ENCODE peak calls at places on chromosome X, in seven cellular contexts. T, D, V, X, O, A and N are unnamed samples.

GRCh38 chrX:72051589-72051988 is 80.1 kb downstream of the RTL5 start:
- DNase-seq in T (no peak), D (no peak), V (no peak), X (no peak), O (no peak), A (no peak), N (no peak)

GRCh38 chrX:153727108-153727931 is 2.7 kb downstream of the ABCD1 start:
- DNase-seq in T (no peak), D (no peak), V (no peak), X (no peak), O (peak; percentile 43), A (no peak), N (peak; percentile 6)

GRCh38 chrX:64205441-64205734 is at the start of gene AMER1:
- DNase-seq in T (no peak), D (no peak), V (no peak), X (no peak), O (no peak), A (no peak), N (no peak)

GRCh38 chrX:112341598-112341997 is 259.0 kb upstream of the TRPC5 start:
- DNase-seq in T (no peak), D (no peak), V (no peak), X (no peak), O (no peak), A (no peak), N (no peak)

GRCh38 chrX:39855748-39856129 is 242.0 kb downstream of the BCOR start:
- DNase-seq in T (peak; percentile 19), D (peak; percentile 76), V (no peak), X (peak; percentile 77), O (no peak), A (no peak), N (peak; percentile 17)

GRCh38 chrX:111039606-111040005 is 56.4 kb upstream of the PAK3 start:
- DNase-seq in T (no peak), D (no peak), V (no peak), X (no peak), O (no peak), A (no peak), N (no peak)

GRCh38 chrX:2500681-2501151 is at the start of the genes DHRSX and ZBED1:
- DNase-seq in T (no peak), D (peak; percentile 83), V (peak; percentile 90), X (no peak), O (no peak), A (no peak), N (peak; percentile 44)

GRCh38 chrX:119655125-119655524 is 37.8 kb downstream of the SEPTIN6 start:
- DNase-seq in T (no peak), D (peak; percentile 54), V (peak; percentile 36), X (no peak), O (no peak), A (no peak), N (no peak)

GRCh38 chrX:84441143-84441542 is 61.1 kb downstream of the HDX start:
- DNase-seq in T (no peak), D (no peak), V (no peak), X (no peak), O (no peak), A (no peak), N (no peak)

GRCh38 chrX:63525491-63525890 is 174.4 kb upstream of the SPIN4 start:
- DNase-seq in T (no peak), D (no peak), V (no peak), X (no peak), O (no peak), A (no peak), N (no peak)

GRCh38 chrX:40077176-40077575 is 20.6 kb downstream of the BCOR start:
- DNase-seq in T (no peak), D (no peak), V (no peak), X (no peak), O (no peak), A (no peak), N (no peak)

GRCh38 chrX:16465081-16465876 is 184.7 kb upstream of the S100G start:
- DNase-seq in T (no peak), D (no peak), V (no peak), X (no peak), O (no peak), A (no peak), N (no peak)

GRCh38 chrX:139237141-139237540 is 293.4 kb upstream of the F9 start:
- DNase-seq in T (no peak), D (no peak), V (no peak), X (no peak), O (no peak), A (no peak), N (no peak)

GRCh38 chrX:16239211-16239610 is 71.9 kb downstream of the MAGEB17 start:
- DNase-seq in T (peak; percentile 35), D (no peak), V (no peak), X (peak; percentile 35), O (no peak), A (no peak), N (no peak)

GRCh38 chrX:123330229-123330942 is 146.3 kb downstream of the GRIA3 start:
- DNase-seq in T (no peak), D (no peak), V (no peak), X (no peak), O (no peak), A (no peak), N (no peak)

GRCh38 chrX:44303119-44303518 is 40.4 kb downstream of the EFHC2 start:
- DNase-seq in T (no peak), D (no peak), V (no peak), X (no peak), O (no peak), A (no peak), N (peak; percentile 3)
- TF ChIP-seq JUND in T (no peak), D (no peak), V (no peak), X (no peak), O (no peak), A (no peak), N (no peak)

GRCh38 chrX:69493766-69494165 is 10.4 kb upstream of the NALF2 start:
- DNase-seq in T (no peak), D (no peak), V (no peak), X (no peak), O (no peak), A (no peak), N (no peak)
- TF ChIP-seq JUND in T (no peak), D (no peak), V (no peak), X (no peak), O (no peak), A (no peak), N (no peak)

DNA sequence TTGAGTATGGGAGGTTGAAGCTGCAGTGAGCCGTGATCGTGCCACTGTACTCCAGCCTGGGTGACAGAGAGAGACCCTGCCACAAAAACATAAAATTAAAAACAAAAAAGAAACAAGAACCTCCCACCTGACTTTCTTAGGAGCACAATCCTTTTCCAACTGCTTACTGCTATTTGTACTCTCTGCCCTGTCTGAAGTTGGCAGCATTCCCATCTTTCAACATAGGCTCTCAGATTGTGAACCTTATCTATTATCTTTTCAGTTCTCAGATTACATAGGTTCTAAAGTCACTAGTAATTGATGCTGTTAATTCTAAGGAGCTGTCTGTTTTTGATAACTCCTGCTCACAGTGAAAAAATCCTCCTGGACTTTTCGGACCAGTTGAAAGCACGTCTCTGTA is 812.2 kb upstream of the CT83 start:
- DNase-seq in T (no peak), D (no peak), V (no peak), X (no peak), O (no peak), A (no peak), N (no peak)
- TF ChIP-seq JUND in T (no peak), D (no peak), V (no peak), X (no peak), O (no peak), A (no peak), N (no peak)

GRCh38 chrX:31508338-31508737 is 436.5 kb upstream of the FTHL17 start:
- DNase-seq in T (no peak), D (no peak), V (peak; percentile 26), X (no peak), O (peak; percentile 8), A (no peak), N (no peak)
- TF ChIP-seq JUND in T (no peak), D (no peak), V (peak; percentile 33), X (no peak), O (no peak), A (no peak), N (no peak)

DNA sequence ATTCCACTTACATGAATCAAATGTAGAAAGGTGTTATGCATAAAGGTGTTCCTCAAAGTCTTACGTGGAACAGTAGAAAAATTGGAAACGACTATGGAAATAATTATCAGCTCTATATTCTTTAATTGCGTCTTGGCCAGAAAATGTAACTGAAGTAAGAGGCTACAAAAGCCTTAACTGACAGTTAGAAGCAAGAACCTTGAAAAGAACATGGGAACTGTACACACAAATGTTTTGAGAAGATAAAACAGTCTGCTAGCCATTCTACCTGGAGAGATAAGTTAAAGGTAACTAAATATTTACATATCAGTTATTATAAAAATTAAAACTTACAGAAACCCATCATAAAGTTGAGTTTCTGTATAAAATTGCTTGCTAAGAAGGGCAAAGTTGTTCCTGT is 172.0 kb upstream of the FTHL17 start:
- DNase-seq in T (no peak), D (no peak), V (no peak), X (no peak), O (no peak), A (no peak), N (no peak)
- TF ChIP-seq JUND in T (no peak), D (no peak), V (no peak), X (no peak), O (no peak), A (no peak), N (no peak)

GRCh38 chrX:23952401-23952800 is 44.6 kb downstream of the CXorf58 start:
- DNase-seq in T (no peak), D (no peak), V (no peak), X (no peak), O (no peak), A (no peak), N (no peak)

GRCh38 chrX:23954396-23954795 is 46.6 kb downstream of the CXorf58 start:
- DNase-seq in T (no peak), D (no peak), V (no peak), X (no peak), O (no peak), A (no peak), N (no peak)

GRCh38 chrX:23953908-23954269 is 46.1 kb downstream of the CXorf58 start:
- DNase-seq in T (no peak), D (no peak), V (no peak), X (no peak), O (no peak), A (no peak), N (no peak)

GRCh38 chrX:23952984-23953907 is 45.4 kb downstream of the CXorf58 start:
- DNase-seq in T (no peak), D (peak; percentile 10), V (no peak), X (peak; percentile 21), O (no peak), A (no peak), N (peak; percentile 43)
- TF ChIP-seq JUND in T (no peak), D (peak; percentile 18), V (no peak), X (no peak), O (no peak), A (no peak), N (no peak)

GRCh38 chrX:103919336-103919682 is 43.1 kb upstream of the TMSB15B start:
- DNase-seq in T (no peak), D (no peak), V (no peak), X (no peak), O (no peak), A (no peak), N (peak; percentile 35)
- TF ChIP-seq JUND in T (no peak), D (no peak), V (no peak), X (no peak), O (no peak), A (no peak), N (no peak)